ENCODE peak calls at places on chromosomes 4 and X, in eight cellular contexts. L is HT1080; O is T-helper 1 cell; J is GM13976; X is breast epithelium; V is NCI-H2029; C is NCI-H146; S is stimulated activated CD4-positive, alpha-beta T cell treated with anti-CD3 and anti-CD28 coated beads, TNF-alpha, amount 100 ng/mL, for 48 hours. M is an unnamed sample.

GRCh38 chr4:161252520-161253141 is 911.2 kb downstream of the FSTL5 start:
- DNase-seq in L (peak; percentile 25), O (no peak), J (peak; percentile 46), X (no peak), V (peak; percentile 15), C (no peak), S (no peak), M (peak; percentile 60)

GRCh38 chr4:140735317-140735716 is 20.9 kb downstream of the TBC1D9 start:
- DNase-seq in L (no peak), O (no peak), J (no peak), X (no peak), V (no peak), C (no peak), S (no peak), M (no peak)

GRCh38 chr4:142883433-142883832 is 37.3 kb upstream of the INPP4B start:
- DNase-seq in L (no peak), O (no peak), J (no peak), X (no peak), V (no peak), C (no peak), S (no peak), M (peak; percentile 20)

GRCh38 chr4:2442175-2442993 is 23.6 kb downstream of the CFAP99 start:
- DNase-seq in L (no peak), O (no peak), J (no peak), X (no peak), V (no peak), C (no peak), S (no peak), M (no peak)

GRCh38 chrX:45129055-45129454 is 71.6 kb downstream of the DIPK2B start:
- DNase-seq in L (no peak), O (no peak), J (no peak), X (no peak), V (no peak), C (no peak), S (no peak), M (no peak)

GRCh38 chrX:11341274-11342256 is 48.4 kb downstream of the AMELX start:
- DNase-seq in L (peak; percentile 79), O (no peak), J (peak; percentile 28), X (no peak), V (no peak), C (no peak), S (no peak), M (no peak)

GRCh38 chrX:82816572-82816971 is 691.5 kb upstream of the POU3F4 start:
- DNase-seq in L (peak; percentile 27), O (no peak), J (no peak), X (no peak), V (no peak), C (no peak), S (no peak), M (no peak)

GRCh38 chr4:77156912-77157858 is at the start of gene CCNG2:
- DNase-seq in L (no peak), O (peak; percentile 69), J (peak; percentile 79), X (peak; percentile 87), V (peak; percentile 88), C (peak; percentile 97), S (no peak), M (peak; percentile 44)

GRCh38 chr4:57448452-57448851 is 338.3 kb upstream of the IGFBP7 start:
- DNase-seq in L (no peak), O (no peak), J (no peak), X (no peak), V (no peak), C (no peak), S (no peak), M (no peak)

GRCh38 chrX:153763298-153763932 is 634 bp upstream of the PLXNB3 start:
- DNase-seq in L (no peak), O (no peak), J (peak; percentile 19), X (no peak), V (no peak), C (no peak), S (no peak), M (no peak)

GRCh38 chrX:39689374-39690104 is 408.2 kb downstream of the BCOR start:
- DNase-seq in L (no peak), O (no peak), J (no peak), X (no peak), V (no peak), C (peak; percentile 63), S (no peak), M (no peak)

GRCh38 chr4:53365121-53365485 is 758 bp downstream of the SCFD2 start:
- DNase-seq in L (peak; percentile 27), O (no peak), J (peak; percentile 39), X (no peak), V (no peak), C (peak; percentile 67), S (no peak), M (no peak)

GRCh38 chr4:41718907-41719306 is 29.6 kb downstream of the PHOX2B start:
- DNase-seq in L (peak; percentile 88), O (no peak), J (no peak), X (no peak), V (no peak), C (no peak), S (no peak), M (no peak)

GRCh38 chr4:107153228-107153627 is 117.1 kb upstream of the DKK2 start:
- DNase-seq in L (peak; percentile 30), O (no peak), J (no peak), X (no peak), V (no peak), C (no peak), S (no peak), M (no peak)

GRCh38 chrX:47218920-47219815 is 687 bp downstream of the CDK16 start:
- DNase-seq in L (peak; percentile 25), O (peak; percentile 23), J (peak; percentile 44), X (peak; percentile 37), V (peak; percentile 5), C (peak; percentile 44), S (no peak), M (peak; percentile 44)

GRCh38 chr4:139300431-139301142 is 718 bp upstream of the NAA15 start:
- DNase-seq in L (peak; percentile 60), O (no peak), J (no peak), X (no peak), V (no peak), C (peak; percentile 33), S (peak; percentile 7), M (no peak)

GRCh38 chr4:4735870-4736269 is 123.6 kb upstream of the MSX1 start:
- DNase-seq in L (no peak), O (no peak), J (no peak), X (no peak), V (no peak), C (no peak), S (no peak), M (no peak)

GRCh38 chr4:188960411-188961093 is 821.3 kb downstream of the TRIML1 start:
- DNase-seq in L (peak; percentile 40), O (no peak), J (no peak), X (no peak), V (no peak), C (peak; percentile 16), S (no peak), M (no peak)

GRCh38 chr4:143653031-143653430 is 47.4 kb downstream of the FREM3 start:
- DNase-seq in L (no peak), O (no peak), J (no peak), X (no peak), V (no peak), C (no peak), S (no peak), M (no peak)

GRCh38 chrX:31836479-31836878 is 764.6 kb upstream of the FTHL17 start:
- DNase-seq in L (no peak), O (no peak), J (no peak), X (no peak), V (no peak), C (no peak), S (no peak), M (no peak)

GRCh38 chrX:2550288-2551020 is 49.7 kb upstream of the DHRSX start:
- DNase-seq in L (no peak), O (no peak), J (no peak), X (no peak), V (peak; percentile 16), C (peak; percentile 76), S (no peak), M (no peak)

GRCh38 chr4:87620491-87620890 is 12.2 kb downstream of the DSPP start:
- DNase-seq in L (no peak), O (no peak), J (no peak), X (no peak), V (no peak), C (no peak), S (no peak), M (no peak)

GRCh38 chrX:46686003-46686645 is 72.8 kb downstream of the SLC9A7 start:
- DNase-seq in L (peak; percentile 7), O (no peak), J (peak; percentile 27), X (no peak), V (peak; percentile 1), C (peak; percentile 41), S (no peak), M (peak; percentile 42)

M was measured in T47D.